ENCODE peak calls at places on chromosomes 7 and 10, in eight cellular contexts. One of them, this sample, is unnamed.
A peak's percentile ranks its signal among the peaks of the same experiment; 100 is the strongest.

GRCh38 chr7:45894665-45895062 is 6.4 kb downstream of the IGFBP1 start:
- DNase-seq in adrenal gland: no peak
- DNase-seq in GM23248: no peak
- DNase-seq in CD8-positive, alpha-beta T cell: no peak
- DNase-seq in cardiac muscle cell: no peak
- DNase-seq in heart right ventricle: no peak
- DNase-seq in aorta: no peak
- DNase-seq in IMR-90: no peak
- DNase-seq in this sample: no peak

GRCh38 chr7:101983147-101983811 is 165.9 kb downstream of the CUX1 start:
- DNase-seq in cardiac muscle cell: no peak
- DNase-seq in adrenal gland: no peak
- DNase-seq in heart right ventricle: no peak
- DNase-seq in CD8-positive, alpha-beta T cell: no peak
- DNase-seq in IMR-90: no peak
- DNase-seq in GM23248: peak; percentile 5
- DNase-seq in aorta: no peak
- DNase-seq in this sample: no peak

GRCh38 chr7:144960763-144961162 is 124.9 kb upstream of the TPK1 start:
- DNase-seq in heart right ventricle: no peak
- DNase-seq in aorta: no peak
- DNase-seq in adrenal gland: no peak
- DNase-seq in IMR-90: no peak
- DNase-seq in CD8-positive, alpha-beta T cell: no peak
- DNase-seq in GM23248: no peak
- DNase-seq in cardiac muscle cell: no peak
- DNase-seq in this sample: no peak

GRCh38 chr10:70381491-70382421 is 669 bp downstream of the LRRC20 start:
- DNase-seq in adrenal gland: peak; percentile 39
- DNase-seq in aorta: peak; percentile 86
- DNase-seq in GM23248: peak; percentile 67
- DNase-seq in heart right ventricle: peak; percentile 62
- DNase-seq in cardiac muscle cell: peak; percentile 80
- DNase-seq in IMR-90: peak; percentile 13
- DNase-seq in CD8-positive, alpha-beta T cell: peak; percentile 20
- DNase-seq in this sample: peak; percentile 74

GRCh38 chr10:72275351-72276012 is 1.8 kb downstream of the DDIT4 start:
- DNase-seq in heart right ventricle: peak; percentile 33
- DNase-seq in adrenal gland: peak; percentile 55
- DNase-seq in GM23248: no peak
- DNase-seq in aorta: no peak
- DNase-seq in CD8-positive, alpha-beta T cell: no peak
- DNase-seq in cardiac muscle cell: no peak
- DNase-seq in IMR-90: peak; percentile 34
- DNase-seq in this sample: no peak

GRCh38 chr7:50331564-50332208 is 27.2 kb downstream of the IKZF1 start:
- DNase-seq in adrenal gland: no peak
- DNase-seq in IMR-90: no peak
- DNase-seq in GM23248: no peak
- DNase-seq in heart right ventricle: no peak
- DNase-seq in CD8-positive, alpha-beta T cell: no peak
- DNase-seq in cardiac muscle cell: no peak
- DNase-seq in aorta: no peak
- DNase-seq in this sample: no peak

GRCh38 chr7:247636-248035 is 42.3 kb upstream of the FOXL3 start:
- DNase-seq in adrenal gland: no peak
- DNase-seq in aorta: no peak
- DNase-seq in CD8-positive, alpha-beta T cell: no peak
- DNase-seq in cardiac muscle cell: no peak
- DNase-seq in heart right ventricle: no peak
- DNase-seq in GM23248: no peak
- DNase-seq in IMR-90: no peak
- DNase-seq in this sample: no peak

GRCh38 chr10:59942556-59942955 is 36.2 kb upstream of the CCDC6 start:
- DNase-seq in GM23248: no peak
- DNase-seq in aorta: no peak
- DNase-seq in CD8-positive, alpha-beta T cell: no peak
- DNase-seq in cardiac muscle cell: no peak
- DNase-seq in heart right ventricle: no peak
- DNase-seq in IMR-90: no peak
- DNase-seq in adrenal gland: no peak
- DNase-seq in this sample: no peak

DNA sequence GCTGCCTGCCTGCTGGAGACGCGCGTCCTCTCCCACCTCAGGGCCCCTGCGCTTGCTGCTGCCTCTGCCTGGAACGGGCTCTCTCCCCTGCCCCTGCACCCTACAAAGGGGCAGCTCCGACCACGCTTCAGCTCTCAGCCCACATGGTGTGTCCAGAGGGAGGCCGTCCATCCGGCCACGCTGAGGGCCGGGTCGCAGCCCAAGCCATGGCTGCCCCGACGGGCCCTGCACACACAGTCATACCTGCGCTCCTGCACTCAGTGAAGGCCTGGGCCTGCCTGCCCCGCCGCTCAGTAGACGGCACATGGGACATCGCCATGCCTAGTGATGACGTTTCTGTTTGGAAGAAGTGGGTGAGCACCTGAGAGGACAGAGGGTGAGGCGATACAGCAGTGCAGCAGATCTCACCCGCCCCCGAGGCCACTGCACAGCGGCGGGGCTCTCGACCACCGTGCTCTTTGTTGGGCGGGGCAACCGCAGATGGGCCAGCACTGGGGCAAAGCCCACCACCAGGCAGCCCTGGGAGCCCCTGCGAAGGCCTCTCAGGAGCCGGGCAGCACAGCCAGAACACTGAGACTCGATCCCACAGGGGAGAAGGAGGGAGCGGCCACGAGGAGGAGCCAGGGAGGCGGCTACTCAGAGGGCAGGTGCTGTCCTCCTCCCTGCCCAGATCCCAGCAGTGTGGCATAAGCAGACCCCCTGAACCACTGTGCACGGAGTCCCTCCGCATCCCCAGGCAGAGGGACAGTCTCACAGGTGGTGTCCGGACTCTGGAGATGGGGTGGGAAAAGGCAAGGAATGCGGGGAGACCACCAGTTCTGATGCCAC is 129.5 kb downstream of the MAD1L1 start:
- DNase-seq in CD8-positive, alpha-beta T cell: no peak
- DNase-seq in GM23248: no peak
- DNase-seq in adrenal gland: no peak
- DNase-seq in aorta: no peak
- DNase-seq in cardiac muscle cell: no peak
- DNase-seq in heart right ventricle: no peak
- DNase-seq in IMR-90: no peak
- DNase-seq in this sample: no peak
- H3K4me3 ChIP-seq in CD8-positive, alpha-beta T cell: peak overlapping the region; percentile 0
- H3K4me3 ChIP-seq in GM23248: no peak overlapping the region
- H3K4me3 ChIP-seq in adrenal gland: no peak overlapping the region
- H3K4me3 ChIP-seq in aorta: no peak overlapping the region
- H3K4me3 ChIP-seq in cardiac muscle cell: no peak overlapping the region
- H3K4me3 ChIP-seq in heart right ventricle: no peak overlapping the region
- H3K4me3 ChIP-seq in IMR-90: no peak overlapping the region
- H3K4me3 ChIP-seq in this sample: no peak overlapping the region

GRCh38 chr7:47333959-47334358 is 248.0 kb downstream of the TNS3 start:
- DNase-seq in CD8-positive, alpha-beta T cell: no peak
- DNase-seq in cardiac muscle cell: no peak
- DNase-seq in adrenal gland: no peak
- DNase-seq in aorta: peak; percentile 7
- DNase-seq in GM23248: no peak
- DNase-seq in heart right ventricle: no peak
- DNase-seq in IMR-90: no peak
- DNase-seq in this sample: no peak

GRCh38 chr7:47332681-47333080 is 249.2 kb downstream of the TNS3 start:
- DNase-seq in cardiac muscle cell: peak; percentile 43
- DNase-seq in GM23248: no peak
- DNase-seq in heart right ventricle: no peak
- DNase-seq in adrenal gland: no peak
- DNase-seq in IMR-90: no peak
- DNase-seq in aorta: peak; percentile 38
- DNase-seq in CD8-positive, alpha-beta T cell: no peak
- DNase-seq in this sample: no peak

GRCh38 chr7:47335071-47335470 is 246.8 kb downstream of the TNS3 start:
- DNase-seq in adrenal gland: no peak
- DNase-seq in aorta: peak; percentile 44
- DNase-seq in heart right ventricle: no peak
- DNase-seq in cardiac muscle cell: no peak
- DNase-seq in GM23248: no peak
- DNase-seq in IMR-90: no peak
- DNase-seq in CD8-positive, alpha-beta T cell: no peak
- DNase-seq in this sample: no peak

GRCh38 chr7:47332213-47332612 is 249.7 kb downstream of the TNS3 start:
- DNase-seq in IMR-90: no peak
- DNase-seq in CD8-positive, alpha-beta T cell: no peak
- DNase-seq in cardiac muscle cell: no peak
- DNase-seq in aorta: peak; percentile 48
- DNase-seq in adrenal gland: no peak
- DNase-seq in heart right ventricle: no peak
- DNase-seq in GM23248: no peak
- DNase-seq in this sample: no peak

GRCh38 chr7:47333131-47333887 is 248.6 kb downstream of the TNS3 start:
- DNase-seq in heart right ventricle: no peak
- DNase-seq in cardiac muscle cell: no peak
- DNase-seq in GM23248: no peak
- DNase-seq in aorta: no peak
- DNase-seq in CD8-positive, alpha-beta T cell: no peak
- DNase-seq in adrenal gland: no peak
- DNase-seq in IMR-90: no peak
- DNase-seq in this sample: no peak
- H3K27ac ChIP-seq in heart right ventricle: no peak overlapping the region
- H3K27ac ChIP-seq in cardiac muscle cell: peak overlapping the region; percentile 27
- H3K27ac ChIP-seq in GM23248: no peak overlapping the region
- H3K27ac ChIP-seq in aorta: no peak overlapping the region
- H3K27ac ChIP-seq in CD8-positive, alpha-beta T cell: no peak overlapping the region
- H3K27ac ChIP-seq in adrenal gland: no peak overlapping the region
- H3K27ac ChIP-seq in IMR-90: peak overlapping the region; percentile 3
- H3K27ac ChIP-seq in this sample: peak overlapping the region; percentile 28

DNA sequence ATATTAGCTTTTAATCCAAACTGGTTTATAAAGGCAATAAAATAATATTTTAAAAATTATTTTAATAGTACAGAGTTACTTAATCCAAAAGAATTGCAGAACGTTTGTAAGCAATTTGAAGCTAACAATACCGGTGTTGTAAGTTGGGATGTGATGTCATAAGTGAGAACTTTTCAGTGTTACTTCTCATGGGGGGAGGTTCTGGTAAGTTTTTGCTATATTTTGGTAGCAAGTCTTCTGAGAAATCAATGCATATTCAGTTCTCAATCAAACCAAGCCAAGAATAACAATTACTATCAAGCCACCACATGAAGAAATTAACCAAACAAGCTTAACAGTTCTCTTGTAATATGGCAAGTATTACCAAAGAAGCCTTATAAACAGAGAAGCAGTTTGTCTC is 147.1 kb upstream of the ASAH2 start:
- DNase-seq in IMR-90: peak; percentile 39
- DNase-seq in heart right ventricle: no peak
- DNase-seq in CD8-positive, alpha-beta T cell: no peak
- DNase-seq in adrenal gland: no peak
- DNase-seq in GM23248: no peak
- DNase-seq in aorta: no peak
- DNase-seq in cardiac muscle cell: no peak
- DNase-seq in this sample: no peak
- H3K4me1 ChIP-seq in IMR-90: peaks cover 11% of the 10 kb centered on the region
- H3K4me1 ChIP-seq in heart right ventricle: peaks cover 32% of the 10 kb centered on the region
- H3K4me1 ChIP-seq in CD8-positive, alpha-beta T cell: no peaks in the 10 kb centered on the region
- H3K4me1 ChIP-seq in adrenal gland: peaks cover 34% of the 10 kb centered on the region
- H3K4me1 ChIP-seq in GM23248: peaks cover 42% of the 10 kb centered on the region
- H3K4me1 ChIP-seq in aorta: peaks cover 7% of the 10 kb centered on the region
- H3K4me1 ChIP-seq in cardiac muscle cell: peaks cover 9% of the 10 kb centered on the region
- H3K4me1 ChIP-seq in this sample: peaks cover 16% of the 10 kb centered on the region

DNA sequence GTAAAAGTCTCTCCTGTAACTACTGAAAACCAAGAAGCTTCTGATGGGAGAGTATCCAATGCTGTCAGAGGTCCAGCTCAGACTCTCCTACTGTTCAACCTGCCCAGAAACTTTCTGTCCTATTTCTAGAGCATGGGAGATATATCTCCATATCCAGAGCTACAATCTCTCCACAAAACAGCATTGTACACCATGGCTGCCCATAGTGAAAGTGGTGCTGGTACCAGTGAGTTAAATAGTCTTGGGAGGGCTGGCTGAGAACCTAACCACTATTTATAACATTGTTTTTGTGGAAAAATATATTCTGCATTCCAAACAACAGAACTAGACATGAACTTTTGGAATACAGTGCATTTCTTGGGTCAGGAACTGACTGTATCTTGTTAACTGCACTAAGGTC is 92.0 kb downstream of the ZNF438 start:
- DNase-seq in CD8-positive, alpha-beta T cell: no peak
- DNase-seq in cardiac muscle cell: no peak
- DNase-seq in GM23248: no peak
- DNase-seq in heart right ventricle: no peak
- DNase-seq in IMR-90: no peak
- DNase-seq in adrenal gland: no peak
- DNase-seq in aorta: no peak
- DNase-seq in this sample: no peak
- H3K4me3 ChIP-seq in CD8-positive, alpha-beta T cell: no peak overlapping the region
- H3K4me3 ChIP-seq in cardiac muscle cell: no peak overlapping the region
- H3K4me3 ChIP-seq in GM23248: no peak overlapping the region
- H3K4me3 ChIP-seq in heart right ventricle: no peak overlapping the region
- H3K4me3 ChIP-seq in IMR-90: no peak overlapping the region
- H3K4me3 ChIP-seq in adrenal gland: no peak overlapping the region
- H3K4me3 ChIP-seq in aorta: no peak overlapping the region
- H3K4me3 ChIP-seq in this sample: no peak overlapping the region

This sample was measured in heart left ventricle.